ENCODE peak calls at places on chromosomes 7 and 10, in nine cellular contexts. One of them, this sample, is unnamed.

GRCh38 chr7:20331231-20331880 is 656 bp downstream of the ITGB8 start:
- DNase-seq in A549: no peak
- DNase-seq in IMR-90: peak; percentile 18
- DNase-seq in PC-9: no peak
- DNase-seq in naive thymus-derived CD4-positive, alpha-beta T cell: peak; percentile 36
- DNase-seq in heart right ventricle: peak; percentile 34
- DNase-seq in endothelial cell of umbilical vein: peak; percentile 63
- DNase-seq in CD8-positive, alpha-beta T cell: no peak
- DNase-seq in keratinocyte: no peak
- DNase-seq in this sample: peak; percentile 71

GRCh38 chr7:73507556-73507955 is 14.5 kb downstream of the BAZ1B start:
- DNase-seq in A549: no peak
- DNase-seq in IMR-90: no peak
- DNase-seq in PC-9: no peak
- DNase-seq in naive thymus-derived CD4-positive, alpha-beta T cell: no peak
- DNase-seq in heart right ventricle: no peak
- DNase-seq in endothelial cell of umbilical vein: no peak
- DNase-seq in CD8-positive, alpha-beta T cell: no peak
- DNase-seq in keratinocyte: no peak
- DNase-seq in this sample: no peak

GRCh38 chr10:59361659-59362183 is 628 bp downstream of the FAM13C start:
- DNase-seq in A549: no peak
- DNase-seq in IMR-90: peak; percentile 4
- DNase-seq in PC-9: no peak
- DNase-seq in naive thymus-derived CD4-positive, alpha-beta T cell: no peak
- DNase-seq in heart right ventricle: no peak
- DNase-seq in endothelial cell of umbilical vein: no peak
- DNase-seq in CD8-positive, alpha-beta T cell: no peak
- DNase-seq in keratinocyte: no peak
- DNase-seq in this sample: no peak

GRCh38 chr10:31803606-31804195 is 124.9 kb downstream of the ARHGAP12 start:
- DNase-seq in A549: no peak
- DNase-seq in IMR-90: no peak
- DNase-seq in PC-9: no peak
- DNase-seq in naive thymus-derived CD4-positive, alpha-beta T cell: no peak
- DNase-seq in heart right ventricle: no peak
- DNase-seq in endothelial cell of umbilical vein: no peak
- DNase-seq in CD8-positive, alpha-beta T cell: no peak
- DNase-seq in keratinocyte: no peak
- DNase-seq in this sample: no peak

GRCh38 chr10:104880655-104881222 is 239.6 kb downstream of the SORCS3 start:
- DNase-seq in A549: no peak
- DNase-seq in IMR-90: no peak
- DNase-seq in PC-9: no peak
- DNase-seq in naive thymus-derived CD4-positive, alpha-beta T cell: no peak
- DNase-seq in heart right ventricle: no peak
- DNase-seq in endothelial cell of umbilical vein: no peak
- DNase-seq in CD8-positive, alpha-beta T cell: no peak
- DNase-seq in keratinocyte: no peak
- DNase-seq in this sample: no peak

GRCh38 chr7:26365077-26365896 is 73.6 kb downstream of the SNX10 start:
- DNase-seq in A549: peak; percentile 19
- DNase-seq in IMR-90: peak; percentile 77
- DNase-seq in PC-9: peak; percentile 74
- DNase-seq in naive thymus-derived CD4-positive, alpha-beta T cell: no peak
- DNase-seq in heart right ventricle: no peak
- DNase-seq in endothelial cell of umbilical vein: peak; percentile 88
- DNase-seq in CD8-positive, alpha-beta T cell: peak; percentile 36
- DNase-seq in keratinocyte: no peak
- DNase-seq in this sample: peak; percentile 94

GRCh38 chr10:60182691-60183090 is 207.0 kb downstream of the ANK3 start:
- DNase-seq in A549: no peak
- DNase-seq in IMR-90: peak; percentile 21
- DNase-seq in PC-9: no peak
- DNase-seq in naive thymus-derived CD4-positive, alpha-beta T cell: no peak
- DNase-seq in heart right ventricle: no peak
- DNase-seq in endothelial cell of umbilical vein: peak; percentile 20
- DNase-seq in CD8-positive, alpha-beta T cell: no peak
- DNase-seq in keratinocyte: no peak
- DNase-seq in this sample: no peak

GRCh38 chr10:77498210-77498609 is 139.4 kb downstream of the KCNMA1 start:
- DNase-seq in A549: no peak
- DNase-seq in IMR-90: no peak
- DNase-seq in PC-9: no peak
- DNase-seq in naive thymus-derived CD4-positive, alpha-beta T cell: no peak
- DNase-seq in heart right ventricle: no peak
- DNase-seq in endothelial cell of umbilical vein: no peak
- DNase-seq in CD8-positive, alpha-beta T cell: no peak
- DNase-seq in keratinocyte: no peak
- DNase-seq in this sample: no peak

GRCh38 chr7:114865564-114865963 is 56.3 kb upstream of the MDFIC start:
- DNase-seq in A549: peak; percentile 6
- DNase-seq in IMR-90: peak; percentile 64
- DNase-seq in PC-9: no peak
- DNase-seq in naive thymus-derived CD4-positive, alpha-beta T cell: peak; percentile 42
- DNase-seq in heart right ventricle: peak; percentile 23
- DNase-seq in endothelial cell of umbilical vein: peak; percentile 64
- DNase-seq in CD8-positive, alpha-beta T cell: peak; percentile 35
- DNase-seq in keratinocyte: no peak
- DNase-seq in this sample: no peak

GRCh38 chr10:104246981-104247380 is 7.7 kb upstream of the GSTO1 start:
- DNase-seq in A549: no peak
- DNase-seq in IMR-90: peak; percentile 57
- DNase-seq in PC-9: no peak
- DNase-seq in naive thymus-derived CD4-positive, alpha-beta T cell: no peak
- DNase-seq in heart right ventricle: no peak
- DNase-seq in endothelial cell of umbilical vein: peak; percentile 17
- DNase-seq in CD8-positive, alpha-beta T cell: no peak
- DNase-seq in keratinocyte: no peak
- DNase-seq in this sample: no peak

GRCh38 chr7:133702078-133702477 is 425.1 kb upstream of the LRGUK start:
- DNase-seq in A549: no peak
- DNase-seq in IMR-90: no peak
- DNase-seq in PC-9: no peak
- DNase-seq in naive thymus-derived CD4-positive, alpha-beta T cell: no peak
- DNase-seq in heart right ventricle: no peak
- DNase-seq in endothelial cell of umbilical vein: no peak
- DNase-seq in CD8-positive, alpha-beta T cell: no peak
- DNase-seq in keratinocyte: no peak
- DNase-seq in this sample: no peak

GRCh38 chr10:130941886-130942285 is 369.6 kb downstream of the TCERG1L start:
- DNase-seq in A549: no peak
- DNase-seq in IMR-90: no peak
- DNase-seq in PC-9: no peak
- DNase-seq in naive thymus-derived CD4-positive, alpha-beta T cell: no peak
- DNase-seq in heart right ventricle: no peak
- DNase-seq in endothelial cell of umbilical vein: no peak
- DNase-seq in CD8-positive, alpha-beta T cell: no peak
- DNase-seq in keratinocyte: no peak
- DNase-seq in this sample: no peak

GRCh38 chr7:108614903-108615302 is 45.2 kb downstream of the DNAJB9 start:
- DNase-seq in A549: no peak
- DNase-seq in IMR-90: no peak
- DNase-seq in PC-9: no peak
- DNase-seq in naive thymus-derived CD4-positive, alpha-beta T cell: no peak
- DNase-seq in heart right ventricle: no peak
- DNase-seq in endothelial cell of umbilical vein: no peak
- DNase-seq in CD8-positive, alpha-beta T cell: no peak
- DNase-seq in keratinocyte: no peak
- DNase-seq in this sample: no peak

GRCh38 chr7:79227035-79227434 is 226.4 kb downstream of the MAGI2 start:
- DNase-seq in A549: no peak
- DNase-seq in IMR-90: peak; percentile 67
- DNase-seq in PC-9: no peak
- DNase-seq in naive thymus-derived CD4-positive, alpha-beta T cell: no peak
- DNase-seq in heart right ventricle: no peak
- DNase-seq in endothelial cell of umbilical vein: no peak
- DNase-seq in CD8-positive, alpha-beta T cell: no peak
- DNase-seq in keratinocyte: no peak
- DNase-seq in this sample: no peak

DNA sequence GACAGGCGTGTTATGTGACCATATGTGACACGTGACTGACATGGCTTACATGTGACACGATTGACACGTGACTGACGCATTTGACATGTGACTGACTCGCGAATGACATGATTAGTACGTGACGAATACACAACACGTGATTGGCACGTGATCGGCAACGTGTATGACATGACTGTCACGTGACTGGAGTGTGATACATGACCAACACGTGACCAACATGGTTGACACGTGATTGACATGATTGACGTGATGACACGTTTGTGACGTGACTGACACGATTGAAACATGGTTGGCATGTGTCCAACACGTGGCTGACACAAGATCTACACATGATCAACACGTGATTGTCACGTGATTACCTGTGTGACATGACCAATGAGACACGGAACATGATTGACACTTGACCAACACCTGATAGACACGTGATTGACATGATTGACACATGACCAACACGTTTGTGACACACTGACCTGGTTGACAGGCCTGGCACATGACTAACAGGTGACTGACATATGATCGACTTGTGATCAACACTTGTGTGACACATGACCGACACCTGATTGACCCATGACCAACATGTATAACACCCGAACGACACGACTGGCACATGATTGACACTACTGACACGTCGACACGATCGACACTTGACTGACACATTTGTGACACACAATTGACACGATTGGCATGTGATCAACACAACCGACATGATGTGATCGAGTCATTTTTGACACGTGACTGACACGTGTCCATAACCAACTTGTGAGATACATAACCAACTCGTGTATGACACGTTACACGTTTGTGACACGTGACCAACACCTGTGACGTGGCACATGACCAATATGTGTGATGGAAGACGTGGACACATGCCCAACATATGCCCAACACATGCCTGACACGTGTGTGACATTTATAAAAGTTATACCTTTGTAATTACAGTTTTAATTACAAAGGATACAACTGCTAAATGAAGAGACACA is 21.1 kb downstream of the CRPPA start:
- DNase-seq in A549: no peak
- DNase-seq in IMR-90: peak; percentile 2
- DNase-seq in PC-9: no peak
- DNase-seq in naive thymus-derived CD4-positive, alpha-beta T cell: no peak
- DNase-seq in heart right ventricle: no peak
- DNase-seq in endothelial cell of umbilical vein: peak; percentile 1
- DNase-seq in CD8-positive, alpha-beta T cell: no peak
- DNase-seq in keratinocyte: no peak
- DNase-seq in this sample: no peak
- H3K9me3 ChIP-seq in A549: peaks cover 54% of the 10 kb centered on the region
- H3K9me3 ChIP-seq in IMR-90: peaks cover 22% of the 10 kb centered on the region
- H3K9me3 ChIP-seq in PC-9: peaks cover 52% of the 10 kb centered on the region
- H3K9me3 ChIP-seq in naive thymus-derived CD4-positive, alpha-beta T cell: no peaks in the 10 kb centered on the region
- H3K9me3 ChIP-seq in heart right ventricle: peaks cover 6% of the 10 kb centered on the region
- H3K9me3 ChIP-seq in endothelial cell of umbilical vein: no peaks in the 10 kb centered on the region
- H3K9me3 ChIP-seq in CD8-positive, alpha-beta T cell: peaks cover 5% of the 10 kb centered on the region
- H3K9me3 ChIP-seq in keratinocyte: peaks cover 38% of the 10 kb centered on the region
- H3K9me3 ChIP-seq in this sample: peaks cover 48% of the 10 kb centered on the region

DNA sequence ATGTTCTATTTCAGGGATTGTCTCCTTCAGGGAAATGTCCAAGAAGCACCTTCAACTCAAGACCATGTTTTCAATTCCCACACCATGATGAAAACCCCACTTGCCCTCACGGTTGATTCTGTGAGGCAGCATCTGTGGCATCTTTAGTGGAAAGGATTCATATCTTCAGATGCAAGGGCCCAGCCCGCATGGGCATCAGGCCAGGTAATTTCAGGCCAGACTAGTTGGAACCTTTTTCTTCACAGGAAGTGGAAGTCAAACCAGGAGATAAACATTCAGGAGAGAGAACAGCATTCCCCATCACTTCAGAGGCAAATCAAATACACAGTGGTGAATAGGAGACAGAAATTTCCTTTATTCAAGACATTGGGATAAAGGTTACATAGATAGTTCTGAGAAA is 88.8 kb downstream of the JCAD start:
- DNase-seq in A549: no peak
- DNase-seq in IMR-90: no peak
- DNase-seq in PC-9: no peak
- DNase-seq in naive thymus-derived CD4-positive, alpha-beta T cell: no peak
- DNase-seq in heart right ventricle: no peak
- DNase-seq in endothelial cell of umbilical vein: peak; percentile 34
- DNase-seq in CD8-positive, alpha-beta T cell: no peak
- DNase-seq in keratinocyte: no peak
- DNase-seq in this sample: no peak
- H3K4me3 ChIP-seq in A549: no peak overlapping the region
- H3K4me3 ChIP-seq in IMR-90: no peak overlapping the region
- H3K4me3 ChIP-seq in PC-9: no peak overlapping the region
- H3K4me3 ChIP-seq in naive thymus-derived CD4-positive, alpha-beta T cell: no peak overlapping the region
- H3K4me3 ChIP-seq in heart right ventricle: no peak overlapping the region
- H3K4me3 ChIP-seq in endothelial cell of umbilical vein: no peak overlapping the region
- H3K4me3 ChIP-seq in CD8-positive, alpha-beta T cell: no peak overlapping the region
- H3K4me3 ChIP-seq in keratinocyte: no peak overlapping the region
- H3K4me3 ChIP-seq in this sample: no peak overlapping the region

GRCh38 chr10:132837905-132838304 is 52.0 kb upstream of the NKX6-2 start:
- DNase-seq in A549: no peak
- DNase-seq in IMR-90: no peak
- DNase-seq in PC-9: no peak
- DNase-seq in naive thymus-derived CD4-positive, alpha-beta T cell: no peak
- DNase-seq in heart right ventricle: no peak
- DNase-seq in endothelial cell of umbilical vein: no peak
- DNase-seq in CD8-positive, alpha-beta T cell: no peak
- DNase-seq in keratinocyte: no peak
- DNase-seq in this sample: no peak

GRCh38 chr10:132834891-132835847 is 49.2 kb upstream of the NKX6-2 start:
- DNase-seq in A549: no peak
- DNase-seq in IMR-90: no peak
- DNase-seq in PC-9: no peak
- DNase-seq in naive thymus-derived CD4-positive, alpha-beta T cell: no peak
- DNase-seq in heart right ventricle: no peak
- DNase-seq in endothelial cell of umbilical vein: no peak
- DNase-seq in CD8-positive, alpha-beta T cell: no peak
- DNase-seq in keratinocyte: no peak
- DNase-seq in this sample: no peak

GRCh38 chr10:132835848-132836233 is 49.9 kb upstream of the NKX6-2 start:
- DNase-seq in A549: no peak
- DNase-seq in IMR-90: no peak
- DNase-seq in PC-9: no peak
- DNase-seq in naive thymus-derived CD4-positive, alpha-beta T cell: no peak
- DNase-seq in heart right ventricle: no peak
- DNase-seq in endothelial cell of umbilical vein: no peak
- DNase-seq in CD8-positive, alpha-beta T cell: no peak
- DNase-seq in keratinocyte: no peak
- DNase-seq in this sample: no peak

GRCh38 chr10:132836832-132837540 is 51.0 kb upstream of the NKX6-2 start:
- DNase-seq in A549: peak; percentile 69
- DNase-seq in IMR-90: peak; percentile 4
- DNase-seq in PC-9: no peak
- DNase-seq in naive thymus-derived CD4-positive, alpha-beta T cell: peak; percentile 51
- DNase-seq in heart right ventricle: no peak
- DNase-seq in endothelial cell of umbilical vein: peak; percentile 18
- DNase-seq in CD8-positive, alpha-beta T cell: peak; percentile 42
- DNase-seq in keratinocyte: no peak
- DNase-seq in this sample: peak; percentile 75

GRCh38 chr10:132836248-132836831 is 50.4 kb upstream of the NKX6-2 start:
- DNase-seq in A549: no peak
- DNase-seq in IMR-90: no peak
- DNase-seq in PC-9: no peak
- DNase-seq in naive thymus-derived CD4-positive, alpha-beta T cell: no peak
- DNase-seq in heart right ventricle: peak; percentile 63
- DNase-seq in endothelial cell of umbilical vein: no peak
- DNase-seq in CD8-positive, alpha-beta T cell: no peak
- DNase-seq in keratinocyte: no peak
- DNase-seq in this sample: no peak
- H3K9me3 ChIP-seq in A549: peaks cover 3% of the 10 kb centered on the region
- H3K9me3 ChIP-seq in IMR-90: peaks cover 3% of the 10 kb centered on the region
- H3K9me3 ChIP-seq in PC-9: no peaks in the 10 kb centered on the region
- H3K9me3 ChIP-seq in naive thymus-derived CD4-positive, alpha-beta T cell: no peaks in the 10 kb centered on the region
- H3K9me3 ChIP-seq in heart right ventricle: no peaks in the 10 kb centered on the region
- H3K9me3 ChIP-seq in endothelial cell of umbilical vein: no peaks in the 10 kb centered on the region
- H3K9me3 ChIP-seq in CD8-positive, alpha-beta T cell: no peaks in the 10 kb centered on the region
- H3K9me3 ChIP-seq in keratinocyte: peaks cover 8% of the 10 kb centered on the region
- H3K9me3 ChIP-seq in this sample: no peaks in the 10 kb centered on the region

GRCh38 chr7:44095781-44096180 is 8.4 kb upstream of the AEBP1 start:
- DNase-seq in A549: no peak
- DNase-seq in IMR-90: no peak
- DNase-seq in PC-9: no peak
- DNase-seq in naive thymus-derived CD4-positive, alpha-beta T cell: no peak
- DNase-seq in heart right ventricle: no peak
- DNase-seq in endothelial cell of umbilical vein: no peak
- DNase-seq in CD8-positive, alpha-beta T cell: no peak
- DNase-seq in keratinocyte: no peak
- DNase-seq in this sample: no peak
- H3K4me3 ChIP-seq in A549: no peak overlapping the region
- H3K4me3 ChIP-seq in IMR-90: no peak overlapping the region
- H3K4me3 ChIP-seq in PC-9: no peak overlapping the region
- H3K4me3 ChIP-seq in naive thymus-derived CD4-positive, alpha-beta T cell: no peak overlapping the region
- H3K4me3 ChIP-seq in heart right ventricle: no peak overlapping the region
- H3K4me3 ChIP-seq in endothelial cell of umbilical vein: no peak overlapping the region
- H3K4me3 ChIP-seq in CD8-positive, alpha-beta T cell: no peak overlapping the region
- H3K4me3 ChIP-seq in keratinocyte: no peak overlapping the region
- H3K4me3 ChIP-seq in this sample: no peak overlapping the region

This sample was measured in Karpas-422.